ENCODE peak calls at places on chromosomes 2 and 18, in four cellular contexts. H is HL-60, F is K562, P is GM12878. C is an unnamed sample.

GRCh38 chr2:146821836-146822316 is 1023.0 kb upstream of the ACVR2A start:
- DNase-seq in H (no peak), F (no peak), P (no peak), C (no peak)

GRCh38 chr2:238974061-238974460 is 126.2 kb downstream of the TWIST2 start:
- DNase-seq in H (no peak), F (no peak), P (no peak), C (no peak)

GRCh38 chr2:162992828-162993227 is 154.3 kb upstream of the KCNH7 start:
- DNase-seq in H (no peak), F (no peak), P (no peak), C (no peak)

GRCh38 chr18:61731169-61731568 is 161.6 kb downstream of the RNF152 start:
- DNase-seq in H (no peak), F (no peak), P (no peak), C (no peak)

GRCh38 chr2:137187258-137187657 is 421.9 kb downstream of the THSD7B start:
- DNase-seq in H (peak; percentile 31), F (no peak), P (no peak), C (no peak)

GRCh38 chr2:11411768-11412448 is 54.1 kb downstream of the E2F6 start:
- DNase-seq in H (no peak), F (peak; percentile 66), P (no peak), C (no peak)

GRCh38 chr18:29418136-29418535 is 1241.2 kb upstream of the CDH2 start:
- DNase-seq in H (no peak), F (no peak), P (no peak), C (no peak)

GRCh38 chr2:192194065-192194865 is 468 bp downstream of the TMEFF2 start:
- DNase-seq in H (no peak), F (no peak), P (no peak), C (no peak)

GRCh38 chr2:146806295-146807005 is 1038.4 kb upstream of the ACVR2A start:
- DNase-seq in H (no peak), F (no peak), P (no peak), C (no peak)

GRCh38 chr2:100984892-100985307 is 17.2 kb upstream of the RPL31 start:
- DNase-seq in H (peak; percentile 33), F (peak; percentile 82), P (no peak), C (peak; percentile 66)

GRCh38 chr18:48227206-48227605 is 182.0 kb downstream of the ZBTB7C start:
- DNase-seq in H (no peak), F (no peak), P (no peak), C (no peak)

GRCh38 chr18:76928179-76928868 is 106.0 kb downstream of the ZNF236 start:
- DNase-seq in H (no peak), F (no peak), P (no peak), C (no peak)

GRCh38 chr2:159802673-159803072 is 4.7 kb upstream of the CD302 start:
- DNase-seq in H (no peak), F (no peak), P (no peak), C (no peak)

GRCh38 chr2:96247009-96247408 is 18.8 kb downstream of the TMEM127 start:
- DNase-seq in H (no peak), F (peak; percentile 19), P (no peak), C (no peak)

GRCh38 chr2:134020608-134021007 is 233.3 kb upstream of the MGAT5 start:
- DNase-seq in H (no peak), F (no peak), P (peak; percentile 51), C (no peak)

GRCh38 chr2:46982356-46983064 is 66.9 kb upstream of the MCFD2 start:
- DNase-seq in H (no peak), F (no peak), P (no peak), C (no peak)

GRCh38 chr2:108620656-108621055 is 86.4 kb downstream of the LIMS1 start:
- DNase-seq in H (no peak), F (no peak), P (no peak), C (no peak)

GRCh38 chr2:40346535-40347354 is 105.1 kb downstream of the SLC8A1 start:
- DNase-seq in H (no peak), F (no peak), P (peak; percentile 5), C (no peak)

GRCh38 chr2:121189011-121189410 is 96.0 kb downstream of the TFCP2L1 start:
- DNase-seq in H (peak; percentile 50), F (no peak), P (no peak), C (no peak)

GRCh38 chr2:240123821-240124650 is 12.1 kb downstream of the COPS9 start:
- DNase-seq in H (no peak), F (no peak), P (no peak), C (no peak)
- TF ChIP-seq SPI1 in H (no peak), F (no peak), P (no peak), C (no peak)

DNA sequence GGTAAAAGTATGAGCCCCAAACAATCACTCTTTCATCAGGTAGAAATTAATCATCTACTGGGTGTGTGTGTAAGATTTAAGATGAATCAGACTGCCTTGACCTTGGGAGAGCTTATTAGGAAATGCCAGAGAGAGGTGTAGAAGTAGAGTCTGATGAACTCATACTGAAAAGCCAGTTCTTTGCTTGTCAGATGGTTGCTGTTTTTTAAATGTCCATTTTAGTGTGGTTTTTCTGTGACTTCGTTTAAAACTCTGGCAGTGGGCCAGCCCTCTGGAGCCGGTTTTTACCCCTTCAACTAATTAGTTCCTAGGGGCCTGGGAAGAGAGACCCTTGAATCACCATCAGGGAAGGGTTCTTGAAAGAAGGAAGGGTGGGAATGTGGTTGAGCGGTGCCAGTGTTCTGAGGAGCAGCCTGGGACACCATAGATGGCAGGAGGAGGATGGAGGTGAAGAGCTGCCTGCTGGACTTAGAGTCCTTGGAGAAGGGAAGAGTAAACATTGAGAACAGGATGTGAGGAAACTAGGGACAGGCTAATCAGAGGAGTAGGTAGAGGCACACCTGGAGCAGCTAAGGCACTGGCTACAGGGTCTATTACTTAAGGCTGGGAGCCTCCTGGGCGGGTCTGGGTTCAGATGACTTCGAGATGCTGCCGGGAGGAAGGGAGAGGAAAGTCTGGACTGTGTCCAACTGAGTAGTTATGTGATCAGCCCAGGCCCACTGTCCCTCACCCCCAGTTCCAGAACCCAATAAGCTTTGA is 66.1 kb downstream of the LRRFIP1 start:
- DNase-seq in H (no peak), F (peak; percentile 50), P (no peak), C (no peak)
- TF ChIP-seq POLR2AphosphoS5 in H (no peak), F (no peak), P (no peak), C (no peak)

GRCh38 chr2:152571035-152571766 is 146.1 kb downstream of the PRPF40A start:
- DNase-seq in H (no peak), F (no peak), P (no peak), C (no peak)
- TF ChIP-seq SPI1 in H (no peak), F (no peak), P (no peak), C (no peak)

DNA sequence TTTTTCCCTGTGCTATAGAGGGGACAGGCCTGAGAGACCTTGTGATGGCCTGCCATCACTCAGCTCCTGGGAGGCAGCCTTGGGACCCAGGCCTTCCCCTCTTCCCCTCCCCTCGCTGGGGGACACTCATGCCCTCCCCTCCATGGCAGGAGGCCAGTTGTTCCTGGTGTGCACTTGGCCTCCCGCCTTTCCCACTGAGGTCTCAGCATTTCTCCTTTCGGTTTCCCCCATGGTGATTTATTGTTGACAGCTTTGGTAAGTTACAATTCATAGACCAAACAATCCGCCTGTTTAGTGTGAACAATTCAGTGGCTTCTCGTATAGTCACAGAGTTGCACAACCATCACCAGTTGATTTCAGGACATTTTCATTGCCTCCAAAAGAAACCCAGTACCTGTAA is 10.2 kb upstream of the CNDP1 start:
- DNase-seq in H (no peak), F (no peak), P (no peak), C (no peak)
- TF ChIP-seq POLR2AphosphoS5 in H (no peak), F (no peak), P (no peak), C (no peak)

DNA sequence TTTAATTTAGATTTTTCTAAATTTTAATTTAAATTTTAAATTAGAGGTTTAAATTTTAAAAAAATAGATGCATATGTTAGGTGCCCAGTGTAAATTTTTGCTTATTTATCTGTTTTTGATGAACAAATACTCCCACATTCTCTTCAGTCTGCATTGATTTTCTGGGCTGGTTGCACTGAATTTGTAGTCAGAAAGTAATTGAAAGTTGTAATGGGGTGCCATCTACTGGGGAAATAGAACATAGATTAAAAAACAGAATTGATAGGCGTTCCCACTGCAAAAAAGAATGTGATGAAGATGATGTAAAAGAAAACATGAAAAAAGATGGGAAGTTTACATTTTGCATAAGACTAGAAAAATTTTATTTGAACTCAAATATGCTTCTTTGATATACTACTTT is 51.7 kb upstream of the CCDC85A start:
- DNase-seq in H (no peak), F (peak; percentile 65), P (no peak), C (peak; percentile 7)
- TF ChIP-seq SPI1 in H (no peak), F (no peak), P (no peak), C (no peak)

GRCh38 chr2:156083707-156084494 is 248.6 kb downstream of the NR4A2 start:
- DNase-seq in H (no peak), F (peak; percentile 30), P (no peak), C (no peak)
- TF ChIP-seq POLR2AphosphoS5 in H (no peak), F (no peak), P (no peak), C (no peak)

GRCh38 chr2:180698668-180699067 is 281.7 kb upstream of the UBE2E3 start:
- DNase-seq in H (no peak), F (no peak), P (no peak), C (no peak)

GRCh38 chr2:180696005-180696404 is 284.4 kb upstream of the UBE2E3 start:
- DNase-seq in H (no peak), F (no peak), P (no peak), C (no peak)

GRCh38 chr2:180692322-180692721 is 288.1 kb upstream of the UBE2E3 start:
- DNase-seq in H (no peak), F (no peak), P (no peak), C (no peak)

GRCh38 chr2:180695570-180695969 is 284.8 kb upstream of the UBE2E3 start:
- DNase-seq in H (no peak), F (no peak), P (no peak), C (no peak)

GRCh38 chr2:180694445-180695421 is 285.7 kb upstream of the UBE2E3 start:
- DNase-seq in H (no peak), F (no peak), P (no peak), C (no peak)
- TF ChIP-seq SPI1 in H (no peak), F (no peak), P (no peak), C (no peak)